ENCODE peak calls at places on chromosomes 6 and 20, in nine cellular contexts. M is adrenal gland, D is right atrium auricular region, N is endothelial cell, Z is putamen, R is foreskin fibroblast, Q is NCI-H2081, X is AG20443, C is HEK293T. O is an unnamed sample.

GRCh38 chr6:105786890-105787655 is 299.1 kb upstream of the PRDM1 start:
- DNase-seq in M (no peak), D (no peak), N (no peak), Z (no peak), R (no peak), Q (no peak), X (no peak), C (no peak), O (no peak)

GRCh38 chr6:36364669-36365479 is 22.6 kb downstream of the ETV7 start:
- DNase-seq in M (peak; percentile 27), D (no peak), N (no peak), Z (no peak), R (no peak), Q (no peak), X (no peak), C (no peak), O (no peak)

GRCh38 chr20:29319725-29320124 is 1937.7 kb upstream of the DEFB115 start:
- DNase-seq in M (no peak), D (no peak), N (no peak), Z (no peak), R (no peak), Q (no peak), X (no peak), C (no peak), O (no peak)

GRCh38 chr6:27139753-27140522 is 107.6 kb upstream of the PRSS16 start:
- DNase-seq in M (no peak), D (no peak), N (peak; percentile 9), Z (no peak), R (no peak), Q (no peak), X (no peak), C (no peak), O (no peak)

GRCh38 chr6:17167327-17167979 is 65.6 kb downstream of the STMND1 start:
- DNase-seq in M (peak; percentile 47), D (no peak), N (peak; percentile 60), Z (no peak), R (peak; percentile 16), Q (no peak), X (peak; percentile 74), C (peak; percentile 74), O (no peak)

GRCh38 chr6:2846873-2847224 is 5.2 kb upstream of the SERPINB1 start:
- DNase-seq in M (no peak), D (no peak), N (no peak), Z (no peak), R (no peak), Q (no peak), X (no peak), C (no peak), O (no peak)

GRCh38 chr6:55868910-55869479 is 6.4 kb downstream of the BMP5 start:
- DNase-seq in M (no peak), D (no peak), N (no peak), Z (no peak), R (peak; percentile 4), Q (no peak), X (no peak), C (peak; percentile 18), O (no peak)

GRCh38 chr6:28807682-28808280 is 116.0 kb downstream of the TRIM27 start:
- DNase-seq in M (no peak), D (no peak), N (peak; percentile 68), Z (no peak), R (no peak), Q (peak; percentile 55), X (peak; percentile 36), C (peak; percentile 38), O (no peak)

GRCh38 chr6:44653761-44654218 is 266.3 kb downstream of the CDC5L start:
- DNase-seq in M (no peak), D (no peak), N (no peak), Z (no peak), R (no peak), Q (no peak), X (no peak), C (no peak), O (no peak)

GRCh38 chr6:31797607-31798006 is 2.1 kb upstream of the VARS1 start:
- DNase-seq in M (no peak), D (no peak), N (no peak), Z (no peak), R (no peak), Q (no peak), X (no peak), C (no peak), O (peak; percentile 19)

GRCh38 chr6:31730631-31731086 is 1.6 kb upstream of the DDAH2 start:
- DNase-seq in M (no peak), D (no peak), N (no peak), Z (no peak), R (no peak), Q (no peak), X (no peak), C (no peak), O (no peak)

GRCh38 chr6:35419431-35419830 is 32.7 kb upstream of the FANCE start:
- DNase-seq in M (no peak), D (no peak), N (no peak), Z (no peak), R (peak; percentile 65), Q (no peak), X (peak; percentile 31), C (peak; percentile 34), O (no peak)

GRCh38 chr6:151436814-151437213 is 15.1 kb downstream of the RMND1 start:
- DNase-seq in M (no peak), D (no peak), N (no peak), Z (no peak), R (no peak), Q (no peak), X (peak; percentile 75), C (no peak), O (no peak)

GRCh38 chr6:33935439-33936080 is 131.8 kb upstream of the MLN start:
- DNase-seq in M (no peak), D (no peak), N (no peak), Z (peak; percentile 35), R (no peak), Q (no peak), X (no peak), C (no peak), O (no peak)

GRCh38 chr20:13995841-13996240 is 525 bp downstream of the MACROD2 start:
- DNase-seq in M (peak; percentile 53), D (no peak), N (peak; percentile 43), Z (peak; percentile 31), R (no peak), Q (peak; percentile 57), X (peak; percentile 58), C (peak; percentile 50), O (no peak)

GRCh38 chr6:89564752-89565427 is 73.7 kb downstream of the LYRM2 start:
- DNase-seq in M (peak; percentile 12), D (no peak), N (no peak), Z (no peak), R (no peak), Q (no peak), X (no peak), C (no peak), O (no peak)

GRCh38 chr6:17107768-17108325 is 6.0 kb downstream of the STMND1 start:
- DNase-seq in M (no peak), D (no peak), N (no peak), Z (no peak), R (no peak), Q (no peak), X (peak; percentile 64), C (no peak), O (no peak)

GRCh38 chr6:7787137-7787575 is 61.3 kb downstream of the BMP6 start:
- DNase-seq in M (peak; percentile 75), D (peak; percentile 63), N (no peak), Z (no peak), R (peak; percentile 20), Q (no peak), X (peak; percentile 74), C (no peak), O (no peak)

GRCh38 chr6:44831002-44831610 is 443.6 kb downstream of the CDC5L start:
- DNase-seq in M (peak; percentile 25), D (no peak), N (no peak), Z (no peak), R (no peak), Q (no peak), X (peak; percentile 22), C (no peak), O (no peak)